ENCODE peak calls at places on chromosomes 5 and 9, in ten cellular contexts. B, N, J, G, R, C, T, I, P and Q are unnamed samples. For H3K27me3, the result is how much of the 10 kb centered on the place peaks cover.

GRCh38 chr5:161311141-161311708 is 235.3 kb downstream of the GABRB2 start:
- DNase-seq in I (no peak), G (no peak), P (no peak), T (no peak), C (no peak), J (no peak), B (no peak), N (peak), R (no peak), Q (no peak)

GRCh38 chr9:105890046-105890822 is 195.9 kb downstream of the TMEM38B start:
- DNase-seq in I (no peak), P (no peak), J (no peak), N (no peak), B (no peak), C (no peak), R (no peak), G (no peak), T (peak), Q (peak)

GRCh38 chr5:99176186-99176585 is 247.4 kb upstream of the CHD1 start:
- DNase-seq in P (no peak), R (no peak), G (no peak), B (no peak), I (no peak), N (no peak), C (no peak), J (no peak), T (no peak), Q (no peak)

GRCh38 chr9:5442400-5443011 is 4.8 kb upstream of the PLGRKT start:
- DNase-seq in I (peak), R (no peak), J (peak), P (peak), B (peak), T (peak), C (no peak), N (no peak), G (peak), Q (peak)

GRCh38 chr5:160743027-160743426 is 109.0 kb downstream of the ATP10B start:
- DNase-seq in C (no peak), I (no peak), T (no peak), R (no peak), B (no peak), G (no peak), P (no peak), J (no peak), N (no peak), Q (no peak)

GRCh38 chr9:111481885-111482636 is 2.1 kb downstream of the ECPAS start:
- DNase-seq in J (no peak), N (no peak), T (peak), P (no peak), G (no peak), B (peak), C (no peak), R (no peak), I (peak), Q (peak)

GRCh38 chr5:21802869-21803490 is 1050.2 kb downstream of the CDH12 start:
- DNase-seq in T (peak), B (no peak), I (peak), C (no peak), G (no peak), J (no peak), R (no peak), P (no peak), N (no peak), Q (peak)

GRCh38 chr5:43874772-43875171 is 271.8 kb downstream of the NNT start:
- DNase-seq in J (no peak), R (no peak), I (peak), T (peak), N (no peak), C (no peak), B (peak), G (no peak), P (no peak), Q (no peak)

GRCh38 chr9:134699343-134699740 is 57.7 kb downstream of the COL5A1 start:
- DNase-seq in B (no peak), N (no peak), G (no peak), C (no peak), I (peak), R (no peak), T (no peak), P (no peak), J (no peak), Q (no peak)

GRCh38 chr5:157669701-157670097 is 1.6 kb upstream of the C5orf52 start:
- DNase-seq in N (no peak), P (no peak), G (no peak), R (no peak), B (no peak), C (no peak), T (no peak), J (no peak), I (no peak), Q (no peak)

GRCh38 chr9:26744362-26744965 is 148.1 kb downstream of the CAAP1 start:
- DNase-seq in C (no peak), J (peak), N (no peak), P (no peak), G (no peak), I (peak), R (no peak), B (no peak), T (peak), Q (no peak)

GRCh38 chr5:72412283-72413055 is 92.3 kb downstream of the PTCD2 start:
- DNase-seq in N (no peak), G (no peak), J (no peak), I (peak), T (peak), P (no peak), B (peak), R (no peak), C (no peak), Q (no peak)

GRCh38 chr5:176800024-176800423 is 10.3 kb upstream of the UNC5A start:
- DNase-seq in P (no peak), G (no peak), B (no peak), I (no peak), N (no peak), J (no peak), C (no peak), R (no peak), T (no peak), Q (no peak)

GRCh38 chr9:116154334-116154975 is 864 bp downstream of the PAPPA start:
- DNase-seq in T (peak), I (no peak), N (no peak), P (no peak), G (no peak), C (no peak), B (no peak), R (peak), J (no peak), Q (peak)

GRCh38 chr9:116152941-116153764 is 438 bp upstream of the PAPPA start:
- DNase-seq in N (no peak), G (no peak), R (no peak), J (no peak), C (peak), P (peak), I (peak), B (peak), T (peak), Q (no peak)

GRCh38 chr9:116152390-116152789 is 1.2 kb upstream of the PAPPA start:
- DNase-seq in T (no peak), I (peak), R (no peak), J (no peak), P (no peak), N (no peak), B (no peak), G (no peak), C (no peak), Q (no peak)

GRCh38 chr9:116154976-116155699 is 1.5 kb downstream of the PAPPA start:
- DNase-seq in J (no peak), P (no peak), N (no peak), G (no peak), C (peak), R (no peak), I (peak), T (peak), B (peak), Q (no peak)

DNA sequence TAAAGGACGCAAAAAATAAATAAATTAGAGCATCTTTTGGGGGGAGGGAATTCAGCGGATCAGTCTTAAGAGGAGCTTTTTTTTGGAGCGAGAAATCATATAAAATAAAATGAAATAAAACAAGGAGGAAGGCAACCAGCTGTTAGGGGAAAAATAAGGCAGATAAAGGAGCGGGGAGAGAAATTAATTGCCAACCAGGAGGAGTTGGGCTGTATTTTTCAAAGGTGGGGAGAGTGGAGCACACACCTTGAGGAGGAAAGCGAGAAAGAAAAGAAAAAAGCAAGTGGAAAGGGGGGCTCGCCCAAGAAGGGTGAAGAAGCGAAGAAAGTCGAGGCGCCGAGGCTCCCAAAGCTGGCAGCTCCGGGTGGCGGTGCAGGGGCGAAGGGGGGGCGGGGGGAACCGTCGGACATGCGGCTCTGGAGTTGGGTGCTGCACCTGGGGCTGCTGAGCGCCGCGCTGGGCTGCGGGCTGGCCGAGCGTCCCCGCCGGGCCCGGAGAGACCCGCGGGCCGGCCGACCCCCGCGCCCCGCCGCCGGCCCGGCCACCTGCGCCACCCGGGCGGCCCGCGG is at the start of gene PAPPA:
- DNase-seq in P (no peak), G (no peak), R (no peak), I (no peak), J (no peak), B (no peak), T (peak), C (no peak), N (no peak), Q (no peak)
- H3K27me3 ChIP-seq in P (under half), G (under half), R (under half), I (under half), J (under half), B (under half), T (under half), C (under half), N (under half), Q (half or more)

GRCh38 chr5:37308796-37309195 is 59.6 kb upstream of the CPLANE1 start:
- DNase-seq in I (peak), R (no peak), J (no peak), P (no peak), T (peak), G (no peak), C (no peak), B (no peak), N (no peak), Q (peak)

GRCh38 chr5:37310360-37310759 is 60.5 kb downstream of the NUP155 start:
- DNase-seq in R (no peak), I (no peak), B (no peak), G (no peak), P (no peak), T (no peak), N (no peak), J (no peak), C (no peak), Q (no peak)

DNA sequence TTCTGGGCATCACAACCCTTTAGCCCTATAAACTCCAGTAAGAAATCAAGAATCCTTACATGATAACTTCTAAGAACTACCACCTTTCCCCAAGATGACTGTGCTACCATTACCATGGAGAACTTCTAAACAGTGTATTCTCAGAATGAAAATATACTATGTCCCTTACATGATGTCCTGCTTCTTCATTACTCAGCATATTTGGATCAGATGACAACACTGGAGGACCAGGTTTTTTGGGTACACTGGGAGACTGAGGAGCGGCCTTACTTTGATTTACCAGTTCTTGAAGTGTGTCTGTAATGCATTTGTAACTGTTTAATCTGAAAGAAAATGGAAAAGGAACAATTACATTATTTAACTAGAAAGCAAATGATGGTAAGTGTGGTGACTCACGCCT is 55.7 kb upstream of the CPLANE1 start:
- DNase-seq in I (no peak), N (no peak), G (no peak), R (no peak), T (no peak), B (no peak), C (no peak), P (no peak), J (no peak), Q (no peak)
- H3K4me3 ChIP-seq in I (no peak), N (no peak), G (no peak), R (no peak), T (no peak), B (no peak), C (no peak), P (no peak), J (no peak), Q (no peak)

GRCh38 chr9:2816476-2817141 is 27.3 kb downstream of the PUM3 start:
- DNase-seq in J (no peak), B (peak), R (peak), G (no peak), T (peak), C (peak), P (no peak), N (no peak), I (peak), Q (no peak)
- H3K27me3 ChIP-seq in J (under half), B (under half), R (under half), G (under half), T (under half), C (under half), P (under half), N (under half), I (under half), Q (under half)

DNA sequence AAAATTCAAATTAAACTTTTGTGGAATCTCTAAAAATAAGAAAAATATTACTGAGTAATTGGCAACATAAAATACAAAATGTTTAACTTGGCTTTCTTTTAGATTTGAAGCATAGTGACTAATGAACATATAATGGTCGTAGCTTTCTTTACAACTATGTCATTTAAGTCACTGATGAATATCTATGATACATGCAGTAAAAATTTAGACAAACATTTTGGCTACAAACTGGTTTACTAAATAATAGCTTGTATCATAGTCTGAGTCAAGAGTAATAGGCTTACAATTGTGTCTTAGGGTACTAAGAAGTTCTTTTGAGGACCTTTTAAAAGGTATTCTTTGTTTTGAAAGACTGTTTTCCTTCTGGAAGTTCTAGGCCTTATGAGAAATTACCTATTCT is 2.0 kb upstream of the APC start:
- DNase-seq in T (peak), N (no peak), G (no peak), J (no peak), P (no peak), C (no peak), I (peak), B (no peak), R (no peak), Q (no peak)
- H3K4me3 ChIP-seq in T (no peak), N (no peak), G (no peak), J (no peak), P (no peak), C (no peak), I (no peak), B (no peak), R (no peak), Q (no peak)

DNA sequence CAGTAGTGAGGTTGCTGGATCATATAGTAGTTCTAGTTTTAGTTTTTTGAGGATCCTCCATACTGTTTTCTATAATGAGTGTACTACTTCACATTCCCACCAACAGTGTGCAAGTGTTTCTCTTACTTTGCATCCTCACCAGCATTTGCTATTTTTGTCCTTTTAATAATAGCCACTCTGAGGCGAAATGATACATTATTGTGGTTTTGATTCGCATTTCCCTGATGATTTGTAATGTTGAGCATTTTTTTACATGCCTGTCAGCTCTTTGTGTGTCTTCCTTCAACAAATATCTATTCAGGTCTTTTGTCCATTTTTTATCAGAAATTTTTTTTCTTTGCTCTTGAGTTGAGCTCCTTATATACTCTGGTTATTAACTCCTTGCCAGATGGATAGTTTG is 114.0 kb downstream of the ADAMTSL1 start:
- DNase-seq in C (no peak), B (peak), N (no peak), G (no peak), J (no peak), R (no peak), I (peak), T (no peak), P (no peak), Q (no peak)
- H3K27me3 ChIP-seq in C (under half), B (under half), N (under half), G (under half), J (under half), R (under half), I (under half), T (under half), P (under half), Q (under half)

GRCh38 chr9:32431196-32431595 is 46.8 kb downstream of the ACO1 start:
- DNase-seq in T (peak), C (no peak), N (no peak), J (no peak), P (no peak), I (peak), R (no peak), G (no peak), B (peak), Q (no peak)
- H3K4me3 ChIP-seq in T (no peak), C (no peak), N (no peak), J (no peak), P (no peak), I (no peak), R (no peak), G (no peak), B (no peak), Q (no peak)